ENCODE peak calls at places on chromosome 18, in five cellular contexts. Q, H, S, G and J are unnamed samples.

GRCh38 chr18:41690332-41691110 is 264.5 kb upstream of the PIK3C3 start:
- DNase-seq in H (no peak), Q (no peak), G (no peak), S (no peak), J (no peak)

GRCh38 chr18:395481-396250 is 104.8 kb downstream of the COLEC12 start:
- DNase-seq in H (no peak), S (no peak), Q (no peak), G (no peak), J (no peak)

GRCh38 chr18:68024716-68025115 is 508.2 kb upstream of the DSEL start:
- DNase-seq in G (no peak), H (no peak), Q (no peak), S (no peak), J (no peak)

GRCh38 chr18:24631238-24632025 is 171.0 kb downstream of the HRH4 start:
- DNase-seq in S (no peak), H (peak), Q (no peak), G (no peak), J (peak)

GRCh38 chr18:49731860-49732311 is 81.4 kb downstream of the ACAA2 start:
- DNase-seq in Q (no peak), G (peak), H (no peak), S (no peak), J (no peak)

GRCh38 chr18:75915941-75916640 is 488.6 kb upstream of the SMIM21 start:
- DNase-seq in G (no peak), S (no peak), H (peak), Q (peak), J (peak)

GRCh38 chr18:43931439-43931838 is 654.1 kb upstream of the SYT4 start:
- DNase-seq in H (no peak), Q (no peak), G (no peak), S (no peak), J (no peak)

GRCh38 chr18:10705786-10706185 is 180.0 kb downstream of the NAPG start:
- DNase-seq in G (peak), H (no peak), Q (no peak), S (no peak), J (no peak)

GRCh38 chr18:77133051-77133919 is 702 bp upstream of the MBP start:
- DNase-seq in H (peak), S (no peak), Q (no peak), G (no peak), J (peak)

GRCh38 chr18:58186258-58186948 is 142.4 kb downstream of the NEDD4L start:
- DNase-seq in S (no peak), H (peak), Q (no peak), G (no peak), J (no peak)

GRCh38 chr18:60292186-60292585 is 80.4 kb downstream of the MC4R start:
- DNase-seq in G (no peak), Q (no peak), H (no peak), S (no peak), J (no peak)

GRCh38 chr18:28110924-28111323 is 66.0 kb downstream of the CDH2 start:
- DNase-seq in S (no peak), G (no peak), Q (no peak), H (no peak), J (no peak)

GRCh38 chr18:498901-499300 is 1.6 kb downstream of the COLEC12 start:
- DNase-seq in H (no peak), Q (no peak), S (no peak), G (no peak), J (no peak)

GRCh38 chr18:73948497-73948896 is 199.1 kb downstream of the FBXO15 start:
- DNase-seq in H (no peak), G (no peak), Q (no peak), S (no peak), J (no peak)
- TF ChIP-seq ATF2 in H (no peak), G (no peak), Q (no peak), S (no peak), J (no peak)

DNA sequence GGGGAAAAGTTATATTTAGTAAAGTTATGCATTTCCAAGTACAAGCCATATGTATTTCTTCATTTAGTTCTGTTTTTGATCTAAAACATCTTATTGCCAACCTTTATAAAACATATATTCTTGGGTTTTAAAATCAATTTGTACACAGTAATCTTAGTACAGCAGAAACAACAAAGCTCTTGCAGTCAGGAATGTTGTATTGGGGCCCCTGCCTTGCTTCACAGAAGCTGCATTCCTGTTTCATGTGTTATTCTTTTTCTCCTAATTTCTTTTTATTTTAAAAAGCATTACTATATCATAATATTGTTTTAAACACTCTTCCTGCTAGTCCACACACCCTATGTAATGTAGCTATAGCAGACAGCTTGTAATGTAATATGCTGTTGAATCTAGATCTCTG is 23.9 kb downstream of the SERPINB7 start:
- DNase-seq in S (no peak), H (no peak), G (no peak), Q (no peak), J (no peak)
- TF ChIP-seq ATF2 in S (no peak), H (no peak), G (no peak), Q (no peak), J (no peak)

GRCh38 chr18:69490813-69491212 is 90.1 kb downstream of the DOK6 start:
- DNase-seq in S (no peak), Q (no peak), G (no peak), H (no peak), J (no peak)

GRCh38 chr18:69491576-69491975 is 90.9 kb downstream of the DOK6 start:
- DNase-seq in S (no peak), G (no peak), Q (no peak), H (no peak), J (no peak)

GRCh38 chr18:69490072-69490471 is 89.4 kb downstream of the DOK6 start:
- DNase-seq in S (no peak), H (no peak), G (no peak), Q (no peak), J (no peak)

GRCh38 chr18:69484699-69485396 is 84.2 kb downstream of the DOK6 start:
- DNase-seq in G (peak), S (no peak), H (no peak), Q (no peak), J (peak)

GRCh38 chr18:69487488-69488394 is 87.1 kb downstream of the DOK6 start:
- DNase-seq in S (no peak), G (no peak), Q (no peak), H (no peak), J (no peak)
- TF ChIP-seq ATF2 in S (no peak), G (no peak), Q (no peak), H (no peak), J (no peak)

GRCh38 chr18:36595818-36596215 is 233.0 kb downstream of the TPGS2 start:
- DNase-seq in S (no peak), H (no peak), Q (no peak), G (no peak), J (no peak)

GRCh38 chr18:36593001-36593400 is 235.8 kb downstream of the TPGS2 start:
- DNase-seq in H (no peak), G (no peak), S (no peak), Q (no peak), J (no peak)

GRCh38 chr18:36593641-36594040 is 235.2 kb downstream of the TPGS2 start:
- DNase-seq in Q (no peak), H (no peak), G (no peak), S (no peak), J (no peak)

GRCh38 chr18:36595046-36595817 is 233.6 kb downstream of the TPGS2 start:
- DNase-seq in Q (no peak), H (no peak), S (no peak), G (no peak), J (no peak)

GRCh38 chr18:36594621-36595020 is 234.2 kb downstream of the TPGS2 start:
- DNase-seq in H (no peak), S (no peak), Q (no peak), G (no peak), J (no peak)
- TF ChIP-seq ATF2 in H (no peak), S (no peak), Q (no peak), G (no peak), J (no peak)

GRCh38 chr18:12907258-12907925 is 23.4 kb upstream of the PTPN2 start:
- DNase-seq in S (no peak), H (no peak), Q (no peak), G (no peak), J (no peak)
- TF ChIP-seq ATF2 in S (no peak), H (no peak), Q (no peak), G (no peak), J (no peak)